ENCODE peak calls at places on chromosomes 6 and 20, in four cellular contexts. H, M, Q and T are unnamed samples.

GRCh38 chr6:123007885-123008284 is 11.8 kb downstream of the CLVS2 start:
- DNase-seq in H (no peak), M (no peak), Q (no peak), T (no peak)

GRCh38 chr20:51594999-51595532 is 52.5 kb upstream of the NFATC2 start:
- DNase-seq in Q (peak), M (peak), H (peak), T (peak)

GRCh38 chr6:159037746-159038290 is 7.0 kb downstream of the TAGAP start:
- DNase-seq in M (no peak), Q (no peak), H (no peak), T (no peak)

GRCh38 chr6:154392561-154392960 is 36.0 kb upstream of the IPCEF1 start:
- DNase-seq in H (no peak), M (no peak), Q (no peak), T (no peak)

GRCh38 chr20:13113731-13114130 is 105.0 kb downstream of the SPTLC3 start:
- DNase-seq in Q (no peak), H (no peak), M (no peak), T (no peak)

GRCh38 chr6:12490904-12491571 is 200.9 kb downstream of the EDN1 start:
- DNase-seq in M (no peak), H (peak), Q (peak), T (no peak)

GRCh38 chr20:25424536-25424935 is 17.1 kb downstream of the GINS1 start:
- DNase-seq in H (no peak), Q (no peak), M (no peak), T (no peak)

GRCh38 chr6:116072368-116072767 is 11.7 kb upstream of the FRK start:
- DNase-seq in M (no peak), H (no peak), Q (no peak), T (no peak)

GRCh38 chr6:111113731-111114438 is 26.6 kb downstream of the SLC16A10 start:
- DNase-seq in M (no peak), Q (peak), H (peak), T (peak)

GRCh38 chr6:111087106-111087835 is at the start of gene SLC16A10:
- DNase-seq in H (no peak), Q (peak), M (peak), T (peak)

GRCh38 chr6:100176321-100176950 is 182.4 kb upstream of the MCHR2 start:
- DNase-seq in M (no peak), Q (peak), H (peak), T (no peak)

GRCh38 chr6:21996425-21997207 is 300.2 kb downstream of the PRL start:
- DNase-seq in M (no peak), H (no peak), Q (peak), T (no peak)

GRCh38 chr6:53795702-53796450 is 1.1 kb downstream of the LRRC1 start:
- DNase-seq in M (no peak), Q (peak), H (no peak), T (peak)

GRCh38 chr6:34792605-34793500 is 970 bp downstream of the BLTP3A start:
- DNase-seq in Q (peak), H (peak), M (no peak), T (no peak)

GRCh38 chr20:23361108-23361650 is 803 bp upstream of the GZF1 start:
- DNase-seq in M (no peak), Q (peak), H (no peak), T (no peak)

GRCh38 chr6:71537717-71538116 is 249.1 kb downstream of the OGFRL1 start:
- DNase-seq in H (peak), M (no peak), Q (peak), T (no peak)

GRCh38 chr6:22800451-22800850 is 231.1 kb downstream of the HDGFL1 start:
- DNase-seq in M (no peak), Q (no peak), H (no peak), T (no peak)

GRCh38 chr6:139588076-139588639 is 213.7 kb upstream of the CITED2 start:
- DNase-seq in M (no peak), Q (peak), H (peak), T (no peak)

GRCh38 chr6:124577734-124578281 is 384.4 kb upstream of the RNF217 start:
- DNase-seq in M (no peak), Q (no peak), H (no peak), T (no peak)

GRCh38 chr20:9300080-9300479 is 214.3 kb upstream of the LAMP5 start:
- DNase-seq in Q (no peak), H (no peak), M (no peak), T (no peak)

GRCh38 chr6:104326173-104327001 is 533.3 kb downstream of the HACE1 start:
- DNase-seq in M (no peak), Q (peak), H (peak), T (no peak)

GRCh38 chr6:70241991-70242420 is 60.9 kb downstream of the COL9A1 start:
- DNase-seq in H (no peak), M (no peak), Q (no peak), T (no peak)

GRCh38 chr6:169188051-169188863 is 65.4 kb downstream of the THBS2 start:
- DNase-seq in H (peak), Q (peak), M (no peak), T (peak)

GRCh38 chr6:144335914-144336313 is 50.8 kb downstream of the UTRN start:
- DNase-seq in Q (no peak), M (peak), H (no peak), T (peak)

GRCh38 chr6:169370054-169370453 is 116.4 kb upstream of the THBS2 start:
- DNase-seq in Q (peak), M (no peak), H (peak), T (no peak)

GRCh38 chr6:118894425-118895240 is 681 bp downstream of the ASF1A start:
- DNase-seq in M (peak), H (peak), Q (peak), T (peak)

GRCh38 chr6:125207956-125208355 is 54.4 kb downstream of the TPD52L1 start:
- DNase-seq in H (no peak), M (no peak), Q (no peak), T (no peak)

GRCh38 chr20:10074513-10074912 is 39.7 kb downstream of the ANKEF1 start:
- DNase-seq in H (peak), Q (peak), M (no peak), T (no peak)

GRCh38 chr20:19275038-19275629 is 62.7 kb downstream of the SLC24A3 start:
- DNase-seq in H (no peak), Q (no peak), M (no peak), T (no peak)

GRCh38 chr20:54025166-54025835 is 45.1 kb downstream of the BCAS1 start:
- DNase-seq in Q (peak), H (no peak), M (no peak), T (no peak)

GRCh38 chr6:27890351-27891299 is 21.6 kb downstream of the OR2B2 start:
- DNase-seq in Q (peak), M (peak), H (peak), T (peak)

GRCh38 chr20:22437354-22437753 is 147.0 kb downstream of the FOXA2 start:
- DNase-seq in H (no peak), Q (no peak), M (no peak), T (no peak)

GRCh38 chr6:141956868-141957267 is 175.9 kb upstream of the GJE1 start:
- DNase-seq in Q (no peak), M (no peak), H (no peak), T (no peak)

GRCh38 chr20:11267131-11267761 is 593.4 kb upstream of the JAG1 start:
- DNase-seq in M (no peak), H (peak), Q (peak), T (no peak)

GRCh38 chr20:44966030-44966961 is at the start of gene STK4:
- DNase-seq in Q (peak), H (peak), M (peak), T (peak)
- TF ChIP-seq CTCF in Q (peak), H (peak), M (peak), T (no peak)

GRCh38 chr6:43386492-43386891 is 17.0 kb upstream of the ZNF318 start:
- DNase-seq in Q (no peak), H (no peak), M (no peak), T (no peak)
- TF ChIP-seq CTCF in Q (no peak), H (peak), M (peak), T (no peak)

GRCh38 chr6:8130399-8130798 is 28.1 kb upstream of the EEF1E1 start:
- DNase-seq in M (no peak), Q (peak), H (no peak), T (no peak)
- TF ChIP-seq CTCF in M (no peak), Q (no peak), H (no peak), T (no peak)

DNA sequence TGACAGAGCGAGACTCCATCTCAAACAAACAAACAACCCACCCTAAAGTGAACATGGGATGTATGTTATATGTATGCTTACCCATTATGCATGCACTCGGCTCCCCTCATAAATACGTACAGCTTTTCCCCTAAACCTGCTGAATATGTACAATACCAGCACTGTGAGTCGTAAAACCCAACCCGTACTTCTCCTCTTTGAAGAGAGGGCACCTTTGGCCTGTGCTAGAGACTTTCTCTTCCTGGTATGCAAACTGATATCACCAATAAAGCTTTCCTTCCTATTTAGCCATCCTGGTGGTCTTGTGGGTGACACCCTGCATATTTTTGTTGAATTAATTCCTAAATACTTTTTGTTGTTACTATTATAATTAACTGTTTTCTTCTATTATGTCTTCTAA is 51.3 kb downstream of the VSTM2L start:
- DNase-seq in H (no peak), Q (no peak), M (no peak), T (no peak)
- TF ChIP-seq CTCF in H (no peak), Q (no peak), M (no peak), T (no peak)

DNA sequence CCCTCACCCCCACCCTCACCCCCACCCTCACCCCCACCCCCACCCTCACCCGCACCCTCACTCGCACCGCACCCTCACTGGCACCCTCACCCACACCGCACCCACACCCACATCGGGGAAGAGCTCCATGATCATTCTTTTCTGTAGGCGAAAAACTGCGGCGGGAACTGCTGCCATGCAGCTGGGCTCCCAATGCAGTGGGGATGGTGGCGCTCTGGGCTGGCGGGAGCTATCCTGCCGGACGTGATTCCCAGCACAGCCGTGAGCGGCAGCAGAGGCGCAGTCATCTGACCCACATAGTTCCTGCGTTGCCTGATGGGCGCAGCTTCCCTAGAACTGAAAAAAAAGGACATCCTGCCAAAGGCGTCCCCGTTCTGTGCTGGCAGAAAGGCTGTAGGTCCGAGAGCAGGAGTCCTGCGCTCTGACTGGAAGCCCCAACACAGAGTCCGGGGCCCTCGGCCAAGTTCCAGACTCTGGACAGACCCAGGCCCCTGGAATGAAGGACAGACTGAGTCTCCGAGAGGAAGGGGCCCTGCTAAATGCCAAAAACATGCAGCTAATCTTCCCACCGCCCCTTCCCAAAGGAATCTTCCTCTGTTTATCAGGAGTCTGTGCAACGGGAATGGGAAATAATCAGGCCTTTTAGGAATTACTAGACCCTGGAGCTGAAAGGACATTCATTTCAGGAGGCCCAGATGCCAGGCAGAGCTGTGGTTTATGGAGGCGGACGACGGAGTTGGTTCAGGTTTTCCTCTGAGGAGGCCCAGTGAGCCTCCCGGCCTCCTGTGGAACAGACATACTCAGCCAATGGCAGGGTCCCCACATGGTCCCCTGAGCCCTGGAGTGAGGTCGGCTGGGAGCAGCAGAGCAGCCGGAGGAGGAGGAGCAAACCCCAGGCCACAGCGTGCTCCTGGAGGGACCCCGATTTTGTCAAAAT is 14.1 kb upstream of the TCFL5 start:
- DNase-seq in H (peak), Q (peak), M (no peak), T (no peak)
- TF ChIP-seq CTCF in H (peak), Q (peak), M (no peak), T (no peak)